ENCODE peak calls at places on chromosomes 11 and 22, in nine cellular contexts. V is foreskin fibroblast; K is fibroblast of lung; N is transverse colon; Q is DMS53; M is GM20000; Z is HL-60; F is stimulated activated CD4-positive, alpha-beta T cell treated with anti-CD3 and anti-CD28 coated beads, Interleukin-12 subunit alpha, Interleukin-12 subunit beta, amount 100 ng/mL, for 4 hours; P is pulmonary artery endothelial cell. O is an unnamed sample.

GRCh38 chr11:19788435-19788834 is 75.8 kb downstream of the NAV2 start:
- DNase-seq in V (no peak), K (no peak), N (no peak), Q (no peak), M (no peak), Z (no peak), F (no peak), P (no peak), O (no peak)

GRCh38 chr11:118587952-118588351 is 15.7 kb downstream of the ARCN1 start:
- DNase-seq in V (no peak), K (no peak), N (no peak), Q (no peak), M (no peak), Z (no peak), F (no peak), P (no peak), O (no peak)

GRCh38 chr11:63610604-63611394 is 3.4 kb downstream of the PLAAT3 start:
- DNase-seq in V (no peak), K (no peak), N (no peak), Q (no peak), M (no peak), Z (no peak), F (no peak), P (no peak), O (no peak)

GRCh38 chr11:126318642-126319373 is 14.9 kb downstream of the DCPS start:
- DNase-seq in V (peak; percentile 96), K (peak; percentile 97), N (peak; percentile 17), Q (no peak), M (peak; percentile 66), Z (peak; percentile 93), F (no peak), P (no peak), O (peak; percentile 100)

GRCh38 chr11:27028653-27029052 is 12.0 kb upstream of the BBOX1 start:
- DNase-seq in V (peak; percentile 38), K (peak; percentile 37), N (no peak), Q (no peak), M (no peak), Z (no peak), F (no peak), P (no peak), O (no peak)

GRCh38 chr22:47716890-47717615 is 954.6 kb downstream of the TBC1D22A start:
- DNase-seq in V (no peak), K (no peak), N (no peak), Q (no peak), M (no peak), Z (no peak), F (no peak), P (no peak), O (no peak)

GRCh38 chr11:96054870-96055705 is 131.2 kb upstream of the MTMR2 start:
- DNase-seq in V (peak; percentile 70), K (peak; percentile 60), N (no peak), Q (peak; percentile 76), M (no peak), Z (no peak), F (no peak), P (no peak), O (no peak)

GRCh38 chr11:955154-956049 is 29.7 kb downstream of the AP2A2 start:
- DNase-seq in V (no peak), K (no peak), N (peak; percentile 52), Q (no peak), M (no peak), Z (no peak), F (no peak), P (no peak), O (no peak)

GRCh38 chr11:102846292-102846691 is 2.9 kb upstream of the MMP3 start:
- DNase-seq in V (no peak), K (peak; percentile 59), N (no peak), Q (no peak), M (no peak), Z (no peak), F (no peak), P (no peak), O (no peak)

GRCh38 chr22:24455751-24456426 is 28.5 kb downstream of the ADORA2A start:
- DNase-seq in V (no peak), K (no peak), N (no peak), Q (no peak), M (no peak), Z (no peak), F (no peak), P (no peak), O (no peak)

GRCh38 chr11:91981995-91982394 is 242.6 kb upstream of the FAT3 start:
- DNase-seq in V (peak; percentile 92), K (peak; percentile 98), N (peak; percentile 36), Q (peak; percentile 47), M (no peak), Z (no peak), F (no peak), P (no peak), O (no peak)

GRCh38 chr11:122375687-122376399 is 259.8 kb upstream of the BLID start:
- DNase-seq in V (peak; percentile 77), K (peak; percentile 74), N (no peak), Q (no peak), M (no peak), Z (peak; percentile 69), F (no peak), P (no peak), O (peak; percentile 48)

GRCh38 chr22:50085211-50085999 is at the start of gene MLC1:
- DNase-seq in V (no peak), K (peak; percentile 88), N (no peak), Q (no peak), M (peak; percentile 53), Z (peak; percentile 92), F (no peak), P (no peak), O (peak; percentile 95)

GRCh38 chr22:42622061-42622710 is 7.5 kb upstream of the POLDIP3 start:
- DNase-seq in V (no peak), K (no peak), N (peak; percentile 13), Q (no peak), M (no peak), Z (no peak), F (no peak), P (no peak), O (no peak)

GRCh38 chr11:134277176-134278001 is 1.2 kb downstream of the GLB1L3 start:
- DNase-seq in V (peak; percentile 33), K (no peak), N (no peak), Q (peak; percentile 34), M (no peak), Z (no peak), F (no peak), P (no peak), O (no peak)

GRCh38 chr11:34360056-34360455 is 2.2 kb upstream of the ABTB2 start:
- DNase-seq in V (no peak), K (no peak), N (no peak), Q (no peak), M (no peak), Z (no peak), F (no peak), P (no peak), O (no peak)

O was measured in GF-D8.